ENCODE peak calls at places on chromosomes 7 and 10, in six cellular contexts. X, M, J, T, B and L are unnamed samples.

GRCh38 chr10:48307584-48307983 is 1.1 kb downstream of the MAPK8 start:
- DNase-seq in M (peak), J (no peak), B (peak), X (no peak), T (no peak), L (no peak)

GRCh38 chr7:55552320-55553086 is 19.8 kb downstream of the VOPP1 start:
- DNase-seq in M (peak), J (peak), B (no peak), T (no peak), X (no peak), L (peak)

GRCh38 chr7:55441668-55442305 is 76.7 kb downstream of the LANCL2 start:
- DNase-seq in T (no peak), B (no peak), X (no peak), J (no peak), M (no peak), L (peak)

GRCh38 chr10:59027975-59028640 is 148.3 kb upstream of the PHYHIPL start:
- DNase-seq in J (no peak), B (no peak), M (no peak), T (no peak), X (no peak), L (no peak)

GRCh38 chr10:17428616-17429097 is 25.7 kb downstream of the ST8SIA6 start:
- DNase-seq in X (peak), B (peak), M (peak), T (no peak), J (no peak), L (no peak)

GRCh38 chr10:34933676-34934075 is 118.6 kb upstream of the PARD3 start:
- DNase-seq in J (no peak), X (no peak), T (peak), M (no peak), B (no peak), L (no peak)

GRCh38 chr10:87560495-87561222 is 56.0 kb downstream of the MINPP1 start:
- DNase-seq in T (no peak), B (no peak), J (no peak), M (no peak), X (no peak), L (no peak)

GRCh38 chr7:12703881-12704280 is 16.4 kb downstream of the ARL4A start:
- DNase-seq in J (no peak), M (no peak), B (no peak), X (no peak), T (no peak), L (no peak)

GRCh38 chr10:89342219-89342966 is 14.6 kb downstream of the IFIT3 start:
- DNase-seq in X (no peak), J (no peak), T (peak), M (peak), B (peak), L (no peak)

GRCh38 chr10:126251778-126252407 is 136.4 kb downstream of the ADAM12 start:
- DNase-seq in X (no peak), M (no peak), B (no peak), T (no peak), J (no peak), L (no peak)

GRCh38 chr10:10293431-10293830 is 724.2 kb upstream of the CELF2 start:
- DNase-seq in M (no peak), J (no peak), X (no peak), B (no peak), T (peak), L (no peak)

GRCh38 chr10:88245974-88246511 is 337.1 kb downstream of the RNLS start:
- DNase-seq in X (no peak), T (peak), B (no peak), J (no peak), M (peak), L (no peak)

GRCh38 chr10:110446954-110447608 is 50.6 kb upstream of the DUSP5 start:
- DNase-seq in J (no peak), X (peak), M (peak), T (no peak), B (no peak), L (peak)

GRCh38 chr7:97004931-97005763 is at the start of gene DLX6:
- DNase-seq in J (no peak), X (no peak), B (peak), M (no peak), T (peak), L (no peak)

GRCh38 chr7:148712610-148713330 is 14.1 kb downstream of the CUL1 start:
- DNase-seq in M (no peak), J (no peak), B (no peak), X (no peak), T (no peak), L (no peak)

GRCh38 chr7:19011212-19011611 is 106.2 kb downstream of the TWIST1 start:
- DNase-seq in M (no peak), B (no peak), X (no peak), T (no peak), J (no peak), L (no peak)

GRCh38 chr7:138170959-138171703 is 94.9 kb downstream of the AKR1D1 start:
- DNase-seq in B (no peak), M (no peak), J (no peak), X (no peak), T (no peak), L (no peak)

GRCh38 chr7:55964261-55964801 is at the start of gene NIPSNAP2:
- DNase-seq in T (peak), X (no peak), B (peak), M (peak), J (peak), L (peak)

GRCh38 chr10:124039432-124040086 is 53.8 kb downstream of the CHST15 start:
- DNase-seq in X (peak), J (no peak), B (no peak), T (no peak), M (peak), L (no peak)

GRCh38 chr7:152544481-152544927 is 108.7 kb upstream of the KMT2C start:
- DNase-seq in M (no peak), B (no peak), T (no peak), J (no peak), X (no peak), L (no peak)

GRCh38 chr10:104037261-104037951 is 48.3 kb downstream of the COL17A1 start:
- DNase-seq in T (no peak), B (no peak), M (no peak), J (no peak), X (no peak), L (no peak)

DNA sequence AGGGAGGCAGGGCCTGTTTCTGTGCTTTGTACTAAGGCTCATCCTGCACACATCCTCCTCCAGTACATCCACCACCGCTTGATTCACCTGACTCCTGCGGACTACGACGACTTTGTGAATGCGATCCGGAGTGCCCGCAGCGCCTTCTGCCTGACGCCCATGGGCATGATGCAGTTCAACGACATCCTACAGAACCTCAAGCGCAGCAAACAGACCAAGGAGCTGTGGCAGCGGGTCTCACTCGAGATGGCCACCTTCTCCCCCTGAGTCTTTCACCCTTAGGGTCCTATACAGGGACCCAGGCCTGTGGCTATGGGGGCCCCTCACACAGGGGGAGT is 10.2 kb downstream of the NDST2 start:
- DNase-seq in T (no peak), M (no peak), J (no peak), B (no peak), X (no peak), L (no peak)
- TF ChIP-seq POLR2A in T (no peak), M (no peak), J (no peak), B (no peak), X (no peak), L (no peak)

DNA sequence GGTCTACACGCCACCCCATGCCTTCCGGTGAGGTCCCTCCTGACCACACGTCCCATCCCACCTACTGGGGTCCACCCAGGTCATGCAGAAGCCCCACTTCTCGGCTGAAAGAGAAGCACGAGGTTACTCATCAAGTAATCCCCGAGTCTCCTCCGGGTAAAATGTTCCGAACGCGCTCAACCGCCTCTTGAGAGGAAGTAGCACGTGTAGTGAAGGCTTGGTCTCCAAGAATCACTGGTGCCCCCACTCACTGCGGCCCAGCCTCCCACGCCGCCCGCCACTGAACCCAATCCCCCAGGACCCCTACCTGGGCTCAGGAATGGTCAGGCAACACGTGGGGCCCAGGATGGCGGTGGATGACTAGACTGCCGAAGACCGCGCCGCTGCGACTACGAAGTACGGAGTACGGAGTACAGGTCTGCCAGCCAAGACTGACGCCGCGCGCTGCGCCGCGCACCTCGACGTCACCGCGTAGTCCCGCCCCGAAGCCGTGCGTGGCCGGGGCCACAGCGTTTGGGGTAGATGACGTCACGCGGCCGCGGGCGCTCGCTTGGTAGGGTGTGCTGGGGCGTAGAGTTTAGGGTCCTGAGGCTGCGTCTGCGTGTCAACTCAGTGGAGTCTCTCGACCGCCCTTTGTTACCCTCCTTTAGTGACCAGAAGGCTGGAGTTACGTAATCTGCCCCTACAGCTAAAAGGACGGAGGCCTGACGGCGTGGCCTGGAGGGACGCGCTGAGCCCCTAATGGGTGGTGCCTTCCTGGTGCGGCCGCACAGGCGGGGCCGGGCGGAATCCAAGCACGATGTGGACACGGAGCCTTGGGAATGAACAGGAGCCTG is 7.6 kb upstream of the MYO1G start:
- DNase-seq in X (peak), M (peak), J (peak), T (peak), B (peak), L (peak)
- TF ChIP-seq POLR2A in X (peak), M (peak), J (no peak), T (peak), B (peak), L (peak)

DNA sequence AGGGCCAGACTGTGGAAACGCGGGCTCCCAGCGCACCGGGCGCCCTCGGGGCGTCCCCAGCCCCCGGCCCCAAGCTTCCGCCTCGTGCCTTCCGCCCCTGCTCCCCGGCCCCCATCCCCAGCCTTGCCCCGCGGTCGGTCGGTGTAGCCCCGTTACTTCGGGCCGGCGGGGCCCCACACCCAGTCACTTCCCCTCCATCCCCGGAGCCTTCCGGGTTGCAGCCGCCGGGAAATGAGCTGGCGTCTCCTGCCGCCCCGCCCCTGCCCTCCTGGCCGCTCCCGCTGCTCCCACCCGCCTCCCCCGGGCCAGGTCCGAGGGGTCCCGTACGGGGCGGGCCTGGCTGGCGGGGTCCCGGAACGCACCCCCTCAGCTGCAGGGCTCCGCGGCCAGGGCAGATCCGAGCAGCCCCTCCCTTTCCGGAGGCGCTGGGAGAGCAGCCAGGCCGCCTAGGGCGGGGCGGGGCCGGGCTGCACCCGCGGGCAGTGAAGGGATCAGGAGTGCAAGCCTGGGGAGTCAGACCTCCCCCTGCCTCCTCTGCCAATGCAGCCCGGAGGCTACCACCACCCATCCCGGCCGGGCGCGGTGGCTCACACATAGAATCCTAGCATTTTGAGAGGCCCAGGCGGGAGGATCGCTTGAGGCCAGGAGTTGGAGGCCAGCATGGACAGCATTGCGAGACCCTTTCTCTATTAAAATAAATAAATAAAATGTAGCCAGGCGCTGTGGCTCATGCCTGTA is 709 bp downstream of the ARPC1B start:
- DNase-seq in X (peak), B (peak), T (peak), M (peak), J (peak), L (peak)
- TF ChIP-seq POLR2A in X (no peak), B (no peak), T (no peak), M (peak), J (no peak), L (peak)

GRCh38 chr10:70146489-70147488 is at the start of gene TYSND1:
- DNase-seq in J (peak), T (peak), M (peak), B (peak), X (peak), L (peak)

GRCh38 chr10:70145166-70145665 is 1.3 kb downstream of the TYSND1 start:
- DNase-seq in J (no peak), T (no peak), B (no peak), X (no peak), M (no peak), L (no peak)

GRCh38 chr10:70144372-70145110 is 2.0 kb downstream of the TYSND1 start:
- DNase-seq in B (no peak), T (no peak), M (no peak), J (no peak), X (no peak), L (no peak)

GRCh38 chr10:70148516-70148915 is 2.0 kb upstream of the TYSND1 start:
- DNase-seq in B (no peak), X (no peak), M (no peak), J (no peak), T (no peak), L (no peak)

DNA sequence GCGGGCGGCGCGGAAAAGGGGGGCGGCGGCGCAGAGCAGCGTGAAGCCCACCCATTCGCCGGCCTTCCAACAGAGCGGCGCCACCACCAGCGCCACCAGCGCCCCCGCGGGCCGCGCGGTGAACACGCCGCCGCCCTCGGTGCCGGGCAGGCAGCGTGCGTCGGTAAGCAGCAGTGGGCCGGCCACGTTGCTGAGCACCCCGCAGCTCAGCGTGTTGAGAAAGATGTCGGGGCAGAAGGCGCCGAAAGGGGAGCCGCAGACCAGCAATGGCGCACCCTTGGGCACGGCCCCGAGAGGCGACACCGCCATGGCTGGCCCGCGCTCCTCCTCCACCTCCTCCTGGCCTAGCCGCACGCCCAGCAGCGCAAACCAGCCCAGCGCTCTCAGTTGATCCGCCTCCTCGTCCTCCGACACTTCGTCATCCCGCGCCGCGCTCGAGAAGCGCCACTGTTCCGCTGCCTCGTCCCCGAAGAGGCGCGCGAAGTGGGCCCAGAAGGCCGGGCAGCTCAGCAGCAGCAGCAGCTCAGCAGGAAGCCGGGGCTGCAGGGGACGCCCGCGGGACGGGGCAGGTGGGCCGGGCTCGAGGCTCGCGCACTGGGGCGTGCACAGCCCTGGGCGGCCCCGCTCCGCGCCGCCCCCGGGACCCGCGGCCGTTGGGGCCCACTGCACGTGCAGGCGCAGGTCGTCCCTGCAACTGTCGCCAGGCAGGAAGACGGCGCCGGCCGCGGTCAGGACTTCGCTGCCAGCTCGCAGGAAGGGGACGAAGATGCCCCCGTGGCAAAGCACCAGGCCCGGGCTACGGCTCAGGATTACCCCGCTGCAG is 623 bp downstream of the TYSND1 start:
- DNase-seq in J (peak), T (peak), B (peak), X (peak), M (peak), L (peak)
- TF ChIP-seq POLR2A in J (no peak), T (no peak), B (no peak), X (no peak), M (no peak), L (no peak)

GRCh38 chr7:8291742-8292141 is 29.8 kb upstream of the ICA1 start:
- DNase-seq in J (no peak), X (no peak), M (no peak), T (no peak), B (no peak), L (no peak)

GRCh38 chr7:8295638-8296361 is 33.8 kb upstream of the ICA1 start:
- DNase-seq in J (peak), M (peak), X (no peak), T (no peak), B (peak), L (peak)

GRCh38 chr7:8290645-8291308 is 28.8 kb upstream of the ICA1 start:
- DNase-seq in X (no peak), J (peak), B (no peak), M (no peak), T (no peak), L (no peak)

GRCh38 chr7:8296362-8296659 is 34.3 kb upstream of the ICA1 start:
- DNase-seq in X (no peak), T (no peak), B (no peak), M (no peak), J (no peak), L (no peak)
- TF ChIP-seq POLR2A in X (no peak), T (no peak), B (no peak), M (no peak), J (no peak), L (no peak)

GRCh38 chr10:72932259-72933015 is 22.2 kb downstream of the PLA2G12B start:
- DNase-seq in J (no peak), T (no peak), B (no peak), X (no peak), M (no peak), L (no peak)

GRCh38 chr10:72935358-72935757 is 19.2 kb downstream of the PLA2G12B start:
- DNase-seq in J (no peak), B (no peak), M (no peak), T (no peak), X (no peak), L (no peak)
- TF ChIP-seq POLR2A in J (no peak), B (no peak), M (no peak), T (no peak), X (no peak), L (no peak)